ENCODE peak calls at places on chromosomes 7 and 10, in ten cellular contexts. O is endothelial cell of umbilical vein, R is fibroblast of lung, B is mammary epithelial cell, D is osteoblast, Y is A549, C is hepatocyte, M is HCT116, V is neural progenitor cell, K is Karpas-422. S is an unnamed sample.

GRCh38 chr7:64131696-64132095 is 75.3 kb upstream of the ZNF735 start:
- DNase-seq in O (no peak), R (no peak), B (no peak), D (no peak), Y (no peak), C (no peak), M (no peak), V (no peak), K (no peak), S (no peak)

GRCh38 chr7:68321776-68322496 is 1276.3 kb upstream of the AUTS2 start:
- DNase-seq in O (no peak), R (no peak), B (no peak), D (no peak), Y (no peak), C (no peak), M (no peak), V (no peak), K (no peak), S (no peak)

GRCh38 chr10:77586719-77587423 is 50.7 kb downstream of the KCNMA1 start:
- DNase-seq in O (no peak), R (peak; percentile 99), B (peak; percentile 83), D (peak; percentile 96), Y (no peak), C (peak; percentile 85), M (no peak), V (no peak), K (no peak), S (peak; percentile 96)

GRCh38 chr7:92836489-92837213 is at the start of gene CDK6:
- DNase-seq in O (peak; percentile 66), R (peak; percentile 60), B (peak; percentile 71), D (peak; percentile 95), Y (peak; percentile 56), C (peak; percentile 85), M (no peak), V (peak; percentile 72), K (peak; percentile 82), S (peak; percentile 87)

GRCh38 chr7:151777511-151777880 is 99.4 kb downstream of the PRKAG2 start:
- DNase-seq in O (no peak), R (no peak), B (no peak), D (no peak), Y (no peak), C (no peak), M (no peak), V (no peak), K (no peak), S (no peak)

GRCh38 chr10:21401196-21401595 is 124.3 kb downstream of the SKIDA1 start:
- DNase-seq in O (no peak), R (no peak), B (no peak), D (no peak), Y (no peak), C (no peak), M (no peak), V (no peak), K (no peak), S (peak; percentile 38)

GRCh38 chr10:49174261-49174925 is 13.8 kb downstream of the TMEM273 start:
- DNase-seq in O (no peak), R (no peak), B (no peak), D (peak; percentile 42), Y (no peak), C (no peak), M (no peak), V (no peak), K (no peak), S (no peak)

GRCh38 chr10:71752391-71753090 is 20.8 kb downstream of the VSIR start:
- DNase-seq in O (no peak), R (no peak), B (no peak), D (no peak), Y (no peak), C (no peak), M (no peak), V (no peak), K (no peak), S (no peak)

GRCh38 chr10:43166207-43166878 is 28.1 kb downstream of the CSGALNACT2 start:
- DNase-seq in O (peak; percentile 12), R (no peak), B (peak; percentile 52), D (no peak), Y (no peak), C (no peak), M (no peak), V (no peak), K (no peak), S (no peak)

DNA sequence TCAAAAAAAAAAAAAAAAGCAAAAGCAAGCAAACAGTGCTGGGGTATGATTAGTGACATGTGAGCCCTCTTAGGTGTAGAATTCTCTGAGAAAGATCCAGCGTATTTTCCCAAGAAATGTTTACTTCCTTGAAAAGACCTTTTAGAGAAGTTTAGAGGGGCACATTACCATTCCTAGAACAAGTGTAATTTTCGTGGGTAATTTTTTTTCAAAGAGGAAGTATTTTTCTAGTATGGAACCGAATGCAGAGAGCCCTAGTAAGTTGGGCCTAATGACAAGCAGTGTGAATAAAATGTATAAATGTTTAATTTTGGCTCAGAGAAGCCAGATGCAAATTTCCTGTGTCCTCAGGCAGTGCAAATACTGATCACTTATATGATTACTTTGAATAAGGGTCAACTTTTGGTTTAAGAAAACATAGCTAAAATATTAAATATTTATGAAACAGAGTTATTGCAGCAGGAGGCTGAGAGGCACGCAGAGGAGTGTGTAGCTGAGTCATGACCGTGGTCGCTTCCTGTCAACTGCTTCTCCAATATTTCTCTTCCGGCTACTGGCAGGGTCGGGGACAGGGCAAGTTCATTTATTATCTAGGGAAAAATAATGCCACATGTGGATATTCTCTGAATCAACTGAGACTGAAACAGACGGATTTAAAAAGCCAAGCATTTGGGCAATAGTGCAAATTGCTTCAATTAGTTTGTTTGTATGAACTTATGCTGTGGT is 495.1 kb downstream of the GLRX3 start:
- DNase-seq in O (no peak), R (no peak), B (no peak), D (no peak), Y (no peak), C (no peak), M (no peak), V (no peak), K (no peak), S (no peak)
- H3K4me2 ChIP-seq in O (no peak overlapping the region), R (no peak overlapping the region), B (no peak overlapping the region), D (no peak overlapping the region), Y (no peak overlapping the region), C (no peak overlapping the region), M (no peak overlapping the region), V (no peak overlapping the region), K (no peak overlapping the region), S (no peak overlapping the region)

GRCh38 chr10:68697106-68697505 is 23.9 kb upstream of the CCAR1 start:
- DNase-seq in O (no peak), R (peak; percentile 62), B (no peak), D (no peak), Y (no peak), C (no peak), M (no peak), V (no peak), K (no peak), S (no peak)
- H3K4me2 ChIP-seq in O (no peak overlapping the region), R (peak overlapping the region; percentile 11), B (no peak overlapping the region), D (no peak overlapping the region), Y (no peak overlapping the region), C (no peak overlapping the region), M (no peak overlapping the region), V (no peak overlapping the region), K (no peak overlapping the region), S (no peak overlapping the region)

GRCh38 chr10:124377101-124377500 is 41.6 kb downstream of the OAT start:
- DNase-seq in O (no peak), R (no peak), B (no peak), D (no peak), Y (no peak), C (no peak), M (no peak), V (no peak), K (no peak), S (no peak)

GRCh38 chr10:124375353-124375614 is 43.4 kb downstream of the OAT start:
- DNase-seq in O (no peak), R (no peak), B (no peak), D (peak; percentile 32), Y (no peak), C (no peak), M (no peak), V (no peak), K (no peak), S (no peak)

GRCh38 chr10:124376411-124376810 is 42.3 kb downstream of the OAT start:
- DNase-seq in O (no peak), R (no peak), B (no peak), D (peak; percentile 32), Y (no peak), C (no peak), M (no peak), V (no peak), K (no peak), S (no peak)

GRCh38 chr10:124374535-124375352 is 44.0 kb downstream of the OAT start:
- DNase-seq in O (no peak), R (no peak), B (no peak), D (no peak), Y (no peak), C (no peak), M (no peak), V (no peak), K (no peak), S (no peak)

GRCh38 chr10:124375691-124376090 is 43.0 kb downstream of the OAT start:
- DNase-seq in O (no peak), R (no peak), B (no peak), D (no peak), Y (no peak), C (no peak), M (no peak), V (no peak), K (no peak), S (no peak)
- H3K4me2 ChIP-seq in O (no peak overlapping the region), R (no peak overlapping the region), B (no peak overlapping the region), D (no peak overlapping the region), Y (no peak overlapping the region), C (no peak overlapping the region), M (no peak overlapping the region), V (no peak overlapping the region), K (no peak overlapping the region), S (no peak overlapping the region)

GRCh38 chr10:102675887-102676616 is 31.8 kb downstream of the TRIM8 start:
- DNase-seq in O (no peak), R (peak; percentile 91), B (peak; percentile 38), D (peak; percentile 85), Y (no peak), C (peak; percentile 61), M (no peak), V (peak; percentile 77), K (no peak), S (peak; percentile 72)

GRCh38 chr10:102673961-102674511 is 29.8 kb downstream of the TRIM8 start:
- DNase-seq in O (peak; percentile 41), R (peak; percentile 90), B (peak; percentile 86), D (peak; percentile 94), Y (no peak), C (peak; percentile 52), M (no peak), V (peak; percentile 82), K (no peak), S (peak; percentile 74)

GRCh38 chr10:102676916-102677315 is 32.6 kb downstream of the TRIM8 start:
- DNase-seq in O (no peak), R (no peak), B (no peak), D (no peak), Y (no peak), C (no peak), M (no peak), V (no peak), K (no peak), S (no peak)

GRCh38 chr10:102674566-102674965 is 30.3 kb downstream of the TRIM8 start:
- DNase-seq in O (no peak), R (no peak), B (no peak), D (peak; percentile 19), Y (no peak), C (no peak), M (no peak), V (peak; percentile 55), K (no peak), S (no peak)

GRCh38 chr10:102675151-102675886 is 31.0 kb downstream of the TRIM8 start:
- DNase-seq in O (no peak), R (no peak), B (peak; percentile 49), D (peak; percentile 67), Y (no peak), C (no peak), M (no peak), V (peak; percentile 61), K (no peak), S (no peak)
- H3K4me2 ChIP-seq in O (no peak overlapping the region), R (peak overlapping the region; percentile 75), B (peak overlapping the region; percentile 79), D (peak overlapping the region; percentile 90), Y (no peak overlapping the region), C (peak overlapping the region; percentile 69), M (no peak overlapping the region), V (peak overlapping the region; percentile 73), K (no peak overlapping the region), S (peak overlapping the region; percentile 92)